ENCODE peak calls at places on chromosomes 1 and 21, in ten cellular contexts. One of them, this sample, is unnamed.

GRCh38 chr1:179941439-179941838 is 13.2 kb upstream of the CEP350 start:
- DNase-seq in heart right ventricle: no peak
- DNase-seq in hepatocyte: peak; percentile 35
- DNase-seq in D721Med: no peak
- DNase-seq in fibroblast of pulmonary artery: no peak
- DNase-seq in nephron progenitor cell: no peak
- DNase-seq in brain microvascular endothelial cell: no peak
- DNase-seq in fibroblast of villous mesenchyme: peak; percentile 42
- DNase-seq in fibroblast of lung: no peak
- DNase-seq in heart left ventricle: no peak
- DNase-seq in this sample: no peak

GRCh38 chr1:6508154-6508875 is 16.8 kb upstream of the PLEKHG5 start:
- DNase-seq in heart right ventricle: no peak
- DNase-seq in hepatocyte: no peak
- DNase-seq in D721Med: no peak
- DNase-seq in fibroblast of pulmonary artery: no peak
- DNase-seq in nephron progenitor cell: no peak
- DNase-seq in brain microvascular endothelial cell: no peak
- DNase-seq in fibroblast of villous mesenchyme: no peak
- DNase-seq in fibroblast of lung: no peak
- DNase-seq in heart left ventricle: no peak
- DNase-seq in this sample: no peak

GRCh38 chr1:172288611-172289010 is 131.9 kb upstream of the C1orf105 start:
- DNase-seq in heart right ventricle: no peak
- DNase-seq in hepatocyte: no peak
- DNase-seq in D721Med: no peak
- DNase-seq in fibroblast of pulmonary artery: no peak
- DNase-seq in nephron progenitor cell: no peak
- DNase-seq in brain microvascular endothelial cell: no peak
- DNase-seq in fibroblast of villous mesenchyme: peak; percentile 80
- DNase-seq in fibroblast of lung: no peak
- DNase-seq in heart left ventricle: no peak
- DNase-seq in this sample: no peak

GRCh38 chr1:17531682-17532487 is 7.6 kb upstream of the ARHGEF10L start:
- DNase-seq in heart right ventricle: peak; percentile 68
- DNase-seq in hepatocyte: peak; percentile 54
- DNase-seq in D721Med: no peak
- DNase-seq in fibroblast of pulmonary artery: peak; percentile 75
- DNase-seq in nephron progenitor cell: peak; percentile 19
- DNase-seq in brain microvascular endothelial cell: no peak
- DNase-seq in fibroblast of villous mesenchyme: peak; percentile 30
- DNase-seq in fibroblast of lung: peak; percentile 52
- DNase-seq in heart left ventricle: peak; percentile 90
- DNase-seq in this sample: peak; percentile 69

GRCh38 chr1:226939439-226940028 is 560 bp upstream of the COQ8A start:
- DNase-seq in heart right ventricle: peak; percentile 60
- DNase-seq in hepatocyte: peak; percentile 71
- DNase-seq in D721Med: no peak
- DNase-seq in fibroblast of pulmonary artery: no peak
- DNase-seq in nephron progenitor cell: no peak
- DNase-seq in brain microvascular endothelial cell: no peak
- DNase-seq in fibroblast of villous mesenchyme: no peak
- DNase-seq in fibroblast of lung: no peak
- DNase-seq in heart left ventricle: peak; percentile 76
- DNase-seq in this sample: peak; percentile 34

GRCh38 chr1:41662061-41662655 is 177.7 kb upstream of the EDN2 start:
- DNase-seq in heart right ventricle: peak; percentile 86
- DNase-seq in hepatocyte: peak; percentile 82
- DNase-seq in D721Med: peak; percentile 54
- DNase-seq in fibroblast of pulmonary artery: peak; percentile 68
- DNase-seq in nephron progenitor cell: peak; percentile 71
- DNase-seq in brain microvascular endothelial cell: peak; percentile 55
- DNase-seq in fibroblast of villous mesenchyme: peak; percentile 87
- DNase-seq in fibroblast of lung: peak; percentile 83
- DNase-seq in heart left ventricle: peak; percentile 76
- DNase-seq in this sample: peak; percentile 82

GRCh38 chr1:65170511-65171142 is 22.6 kb downstream of the AK4 start:
- DNase-seq in heart right ventricle: no peak
- DNase-seq in hepatocyte: peak; percentile 49
- DNase-seq in D721Med: no peak
- DNase-seq in fibroblast of pulmonary artery: peak; percentile 72
- DNase-seq in nephron progenitor cell: no peak
- DNase-seq in brain microvascular endothelial cell: no peak
- DNase-seq in fibroblast of villous mesenchyme: peak; percentile 55
- DNase-seq in fibroblast of lung: no peak
- DNase-seq in heart left ventricle: peak; percentile 45
- DNase-seq in this sample: peak; percentile 74

GRCh38 chr1:209094384-209094783 is 489.1 kb upstream of the CAMK1G start:
- DNase-seq in heart right ventricle: no peak
- DNase-seq in hepatocyte: no peak
- DNase-seq in D721Med: no peak
- DNase-seq in fibroblast of pulmonary artery: no peak
- DNase-seq in nephron progenitor cell: no peak
- DNase-seq in brain microvascular endothelial cell: no peak
- DNase-seq in fibroblast of villous mesenchyme: no peak
- DNase-seq in fibroblast of lung: no peak
- DNase-seq in heart left ventricle: no peak
- DNase-seq in this sample: no peak

GRCh38 chr1:207284209-207284892 is 37.1 kb upstream of the CD55 start:
- DNase-seq in heart right ventricle: no peak
- DNase-seq in hepatocyte: peak; percentile 17
- DNase-seq in D721Med: no peak
- DNase-seq in fibroblast of pulmonary artery: no peak
- DNase-seq in nephron progenitor cell: no peak
- DNase-seq in brain microvascular endothelial cell: no peak
- DNase-seq in fibroblast of villous mesenchyme: peak; percentile 64
- DNase-seq in fibroblast of lung: no peak
- DNase-seq in heart left ventricle: no peak
- DNase-seq in this sample: no peak

GRCh38 chr1:207282496-207283380 is 38.7 kb upstream of the CD55 start:
- DNase-seq in heart right ventricle: no peak
- DNase-seq in hepatocyte: no peak
- DNase-seq in D721Med: no peak
- DNase-seq in fibroblast of pulmonary artery: peak; percentile 18
- DNase-seq in nephron progenitor cell: no peak
- DNase-seq in brain microvascular endothelial cell: no peak
- DNase-seq in fibroblast of villous mesenchyme: peak; percentile 87
- DNase-seq in fibroblast of lung: peak; percentile 67
- DNase-seq in heart left ventricle: no peak
- DNase-seq in this sample: no peak

GRCh38 chr1:207283421-207283820 is 38.1 kb upstream of the CD55 start:
- DNase-seq in heart right ventricle: no peak
- DNase-seq in hepatocyte: no peak
- DNase-seq in D721Med: no peak
- DNase-seq in fibroblast of pulmonary artery: no peak
- DNase-seq in nephron progenitor cell: no peak
- DNase-seq in brain microvascular endothelial cell: no peak
- DNase-seq in fibroblast of villous mesenchyme: no peak
- DNase-seq in fibroblast of lung: no peak
- DNase-seq in heart left ventricle: no peak
- DNase-seq in this sample: no peak

GRCh38 chr1:207279683-207280082 is 41.8 kb upstream of the CD55 start:
- DNase-seq in heart right ventricle: no peak
- DNase-seq in hepatocyte: no peak
- DNase-seq in D721Med: no peak
- DNase-seq in fibroblast of pulmonary artery: no peak
- DNase-seq in nephron progenitor cell: no peak
- DNase-seq in brain microvascular endothelial cell: no peak
- DNase-seq in fibroblast of villous mesenchyme: no peak
- DNase-seq in fibroblast of lung: no peak
- DNase-seq in heart left ventricle: no peak
- DNase-seq in this sample: no peak

DNA sequence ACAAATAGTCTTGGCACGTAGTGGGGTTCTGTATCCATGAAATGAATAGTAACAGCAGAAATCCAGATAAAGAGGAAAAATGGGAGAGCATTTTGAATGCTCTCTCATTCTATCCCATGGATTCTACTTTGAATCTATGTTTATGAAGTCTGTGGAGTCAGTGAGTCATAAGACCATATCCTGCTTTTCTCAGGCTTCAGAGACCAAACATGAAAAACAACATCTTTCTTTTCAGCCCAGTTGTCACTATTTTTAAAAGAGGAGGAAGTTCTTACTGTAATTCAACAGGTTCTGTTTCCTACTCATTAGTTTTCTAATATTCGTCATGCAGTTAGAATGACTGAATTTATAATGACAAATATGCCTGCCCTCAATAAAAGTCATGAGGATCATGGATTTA is 39.4 kb upstream of the CD55 start:
- DNase-seq in heart right ventricle: no peak
- DNase-seq in hepatocyte: no peak
- DNase-seq in D721Med: no peak
- DNase-seq in fibroblast of pulmonary artery: peak; percentile 50
- DNase-seq in nephron progenitor cell: no peak
- DNase-seq in brain microvascular endothelial cell: no peak
- DNase-seq in fibroblast of villous mesenchyme: peak; percentile 73
- DNase-seq in fibroblast of lung: peak; percentile 59
- DNase-seq in heart left ventricle: no peak
- DNase-seq in this sample: no peak
- TF ChIP-seq CTCF in heart right ventricle: no peak
- TF ChIP-seq CTCF in hepatocyte: no peak
- TF ChIP-seq CTCF in D721Med: no peak
- TF ChIP-seq CTCF in fibroblast of pulmonary artery: no peak
- TF ChIP-seq CTCF in nephron progenitor cell: no peak
- TF ChIP-seq CTCF in brain microvascular endothelial cell: no peak
- TF ChIP-seq CTCF in fibroblast of villous mesenchyme: no peak
- TF ChIP-seq CTCF in fibroblast of lung: no peak
- TF ChIP-seq CTCF in heart left ventricle: no peak
- TF ChIP-seq CTCF in this sample: no peak

DNA sequence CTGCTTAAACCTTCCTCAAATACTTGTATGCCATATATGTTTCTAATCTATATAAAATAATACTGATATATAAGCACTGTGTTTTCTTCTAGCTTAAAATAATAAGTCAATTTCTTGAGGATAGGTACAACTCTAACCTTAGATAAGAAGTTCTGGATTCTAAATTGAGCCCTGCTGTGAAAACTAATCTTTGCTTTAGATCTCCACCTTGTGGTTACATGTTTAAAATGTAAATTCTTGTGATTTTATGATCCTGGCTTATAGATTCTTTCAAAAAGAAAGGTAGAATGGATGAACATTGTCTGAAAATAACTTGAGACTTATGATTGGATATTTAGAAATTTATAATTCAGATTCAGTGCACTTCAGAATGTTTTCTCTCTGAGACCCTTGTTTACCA is 38.9 kb upstream of the HMCN1 start:
- DNase-seq in heart right ventricle: no peak
- DNase-seq in hepatocyte: no peak
- DNase-seq in D721Med: no peak
- DNase-seq in fibroblast of pulmonary artery: no peak
- DNase-seq in nephron progenitor cell: no peak
- DNase-seq in brain microvascular endothelial cell: no peak
- DNase-seq in fibroblast of villous mesenchyme: no peak
- DNase-seq in fibroblast of lung: no peak
- DNase-seq in heart left ventricle: no peak
- DNase-seq in this sample: no peak
- TF ChIP-seq CTCF in heart right ventricle: peak; percentile 44
- TF ChIP-seq CTCF in hepatocyte: peak; percentile 36
- TF ChIP-seq CTCF in D721Med: peak; percentile 34
- TF ChIP-seq CTCF in fibroblast of pulmonary artery: no peak
- TF ChIP-seq CTCF in nephron progenitor cell: no peak
- TF ChIP-seq CTCF in brain microvascular endothelial cell: no peak
- TF ChIP-seq CTCF in fibroblast of villous mesenchyme: no peak
- TF ChIP-seq CTCF in fibroblast of lung: no peak
- TF ChIP-seq CTCF in heart left ventricle: peak; percentile 21
- TF ChIP-seq CTCF in this sample: no peak

GRCh38 chr21:44738621-44739020 is 27.2 kb upstream of the TSPEAR start:
- DNase-seq in heart right ventricle: no peak
- DNase-seq in hepatocyte: no peak
- DNase-seq in D721Med: no peak
- DNase-seq in fibroblast of pulmonary artery: no peak
- DNase-seq in nephron progenitor cell: no peak
- DNase-seq in brain microvascular endothelial cell: no peak
- DNase-seq in fibroblast of villous mesenchyme: no peak
- DNase-seq in fibroblast of lung: no peak
- DNase-seq in heart left ventricle: no peak
- DNase-seq in this sample: no peak

GRCh38 chr21:44740721-44741120 is 29.3 kb upstream of the TSPEAR start:
- DNase-seq in heart right ventricle: no peak
- DNase-seq in hepatocyte: no peak
- DNase-seq in D721Med: no peak
- DNase-seq in fibroblast of pulmonary artery: no peak
- DNase-seq in nephron progenitor cell: no peak
- DNase-seq in brain microvascular endothelial cell: no peak
- DNase-seq in fibroblast of villous mesenchyme: no peak
- DNase-seq in fibroblast of lung: no peak
- DNase-seq in heart left ventricle: no peak
- DNase-seq in this sample: no peak

GRCh38 chr21:44741921-44742320 is 30.5 kb upstream of the TSPEAR start:
- DNase-seq in heart right ventricle: no peak
- DNase-seq in hepatocyte: no peak
- DNase-seq in D721Med: no peak
- DNase-seq in fibroblast of pulmonary artery: no peak
- DNase-seq in nephron progenitor cell: no peak
- DNase-seq in brain microvascular endothelial cell: no peak
- DNase-seq in fibroblast of villous mesenchyme: no peak
- DNase-seq in fibroblast of lung: no peak
- DNase-seq in heart left ventricle: no peak
- DNase-seq in this sample: no peak

GRCh38 chr21:44739316-44739715 is 27.9 kb upstream of the TSPEAR start:
- DNase-seq in heart right ventricle: no peak
- DNase-seq in hepatocyte: no peak
- DNase-seq in D721Med: no peak
- DNase-seq in fibroblast of pulmonary artery: no peak
- DNase-seq in nephron progenitor cell: no peak
- DNase-seq in brain microvascular endothelial cell: no peak
- DNase-seq in fibroblast of villous mesenchyme: no peak
- DNase-seq in fibroblast of lung: no peak
- DNase-seq in heart left ventricle: no peak
- DNase-seq in this sample: no peak

DNA sequence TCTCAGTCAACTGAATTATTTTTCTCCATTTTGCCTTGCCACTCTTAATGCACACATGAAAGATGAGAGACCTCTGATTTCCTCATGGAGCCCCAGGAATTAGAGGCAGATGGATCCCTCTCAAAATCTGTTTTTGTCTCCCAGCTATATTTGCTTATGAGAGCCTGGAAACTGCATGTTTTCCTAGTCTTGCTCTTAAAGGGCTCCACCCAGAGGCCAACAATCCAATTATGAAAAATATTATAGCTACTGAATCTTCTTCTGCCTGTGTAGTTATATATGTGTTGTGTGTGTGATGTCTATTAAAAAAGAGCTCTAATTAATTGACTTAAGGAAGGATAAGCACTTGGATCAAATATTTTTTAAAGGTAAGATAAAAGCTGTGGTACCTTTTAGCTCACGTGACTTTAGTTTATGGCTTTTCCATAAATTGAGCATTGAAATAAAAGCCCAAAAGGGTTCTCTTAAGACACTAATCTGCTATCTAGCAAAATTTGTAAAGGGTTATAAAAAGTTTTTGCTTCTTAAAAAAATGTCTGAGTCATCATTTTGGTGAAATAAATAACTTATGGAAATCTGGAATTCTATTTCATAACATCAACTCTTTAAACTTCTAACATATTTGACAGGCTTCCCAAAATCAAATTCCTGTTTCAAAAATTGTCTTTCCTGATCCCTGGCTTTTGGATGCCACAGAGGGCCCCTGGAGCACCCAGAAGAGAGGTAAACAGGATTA is 31.2 kb upstream of the TSPEAR start:
- DNase-seq in heart right ventricle: no peak
- DNase-seq in hepatocyte: no peak
- DNase-seq in D721Med: no peak
- DNase-seq in fibroblast of pulmonary artery: peak; percentile 21
- DNase-seq in nephron progenitor cell: no peak
- DNase-seq in brain microvascular endothelial cell: no peak
- DNase-seq in fibroblast of villous mesenchyme: peak; percentile 23
- DNase-seq in fibroblast of lung: no peak
- DNase-seq in heart left ventricle: no peak
- DNase-seq in this sample: peak; percentile 28
- TF ChIP-seq CTCF in heart right ventricle: peak; percentile 44
- TF ChIP-seq CTCF in hepatocyte: peak; percentile 31
- TF ChIP-seq CTCF in D721Med: peak; percentile 48
- TF ChIP-seq CTCF in fibroblast of pulmonary artery: peak; percentile 43
- TF ChIP-seq CTCF in nephron progenitor cell: no peak
- TF ChIP-seq CTCF in brain microvascular endothelial cell: peak; percentile 43
- TF ChIP-seq CTCF in fibroblast of villous mesenchyme: peak; percentile 28
- TF ChIP-seq CTCF in fibroblast of lung: peak; percentile 23
- TF ChIP-seq CTCF in heart left ventricle: peak; percentile 39
- TF ChIP-seq CTCF in this sample: peak; percentile 30

DNA sequence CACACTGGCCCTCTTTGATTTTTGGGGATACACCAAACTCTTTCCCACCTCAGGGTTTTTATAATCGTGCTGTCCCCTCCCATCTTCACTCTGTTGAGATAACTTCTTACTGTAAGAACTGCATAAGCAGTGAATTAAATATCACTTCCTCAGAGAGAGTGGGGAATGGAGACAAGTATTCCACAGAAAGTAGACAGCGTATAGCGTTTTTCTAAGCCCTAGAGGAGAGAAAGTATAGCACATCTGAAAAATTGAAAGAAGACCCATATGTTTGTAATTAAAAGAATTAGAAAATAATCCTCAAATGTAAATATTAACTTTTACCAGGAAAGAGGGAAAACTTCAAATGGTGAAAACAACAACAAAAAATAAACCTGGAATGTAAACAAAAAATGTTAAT is 67.3 kb downstream of the GPR161 start:
- DNase-seq in heart right ventricle: no peak
- DNase-seq in hepatocyte: no peak
- DNase-seq in D721Med: no peak
- DNase-seq in fibroblast of pulmonary artery: no peak
- DNase-seq in nephron progenitor cell: no peak
- DNase-seq in brain microvascular endothelial cell: no peak
- DNase-seq in fibroblast of villous mesenchyme: peak; percentile 20
- DNase-seq in fibroblast of lung: no peak
- DNase-seq in heart left ventricle: no peak
- DNase-seq in this sample: peak; percentile 14
- TF ChIP-seq CTCF in heart right ventricle: no peak
- TF ChIP-seq CTCF in hepatocyte: no peak
- TF ChIP-seq CTCF in D721Med: no peak
- TF ChIP-seq CTCF in fibroblast of pulmonary artery: peak; percentile 2
- TF ChIP-seq CTCF in nephron progenitor cell: no peak
- TF ChIP-seq CTCF in brain microvascular endothelial cell: peak; percentile 1
- TF ChIP-seq CTCF in fibroblast of villous mesenchyme: peak; percentile 21
- TF ChIP-seq CTCF in fibroblast of lung: no peak
- TF ChIP-seq CTCF in heart left ventricle: no peak
- TF ChIP-seq CTCF in this sample: no peak